ENCODE peak calls at places on chromosomes 4 and X, in five cellular contexts. S is stimulated activated CD4-positive, alpha-beta T cell treated with anti-CD3 and anti-CD28 coated beads, Interleukin-15, amount 100 ng/mL, for 1 hour; T is NAMALWA; I is glutamatergic neuron; J is AG09309. F is an unnamed sample.
A peak's percentile ranks its signal among the peaks of the same experiment; 100 is the strongest.

GRCh38 chr4:143095447-143095846 is 89.3 kb upstream of the USP38 start:
- DNase-seq in S (no peak), J (no peak), T (no peak), I (no peak), F (no peak)

GRCh38 chr4:10529256-10529890 is 72.1 kb upstream of the ZNF518B start:
- DNase-seq in S (no peak), T (no peak), J (no peak), I (no peak), F (no peak)

GRCh38 chrX:43557792-43558191 is 98.3 kb upstream of the MAOA start:
- DNase-seq in J (peak; percentile 7), I (peak; percentile 61), T (peak; percentile 74), S (no peak), F (peak; percentile 29)

GRCh38 chr4:40189997-40190396 is 6.8 kb upstream of the RHOH start:
- DNase-seq in J (no peak), I (no peak), S (no peak), T (peak; percentile 64), F (no peak)

GRCh38 chr4:3836802-3837601 is 70.8 kb downstream of the ADRA2C start:
- DNase-seq in J (no peak), S (no peak), T (no peak), I (peak; percentile 63), F (no peak)

GRCh38 chr4:44661940-44662622 is 10.7 kb upstream of the YIPF7 start:
- DNase-seq in J (no peak), S (no peak), I (no peak), T (no peak), F (no peak)

GRCh38 chrX:29172880-29173279 is 585.6 kb downstream of the IL1RAPL1 start:
- DNase-seq in T (no peak), I (no peak), S (no peak), J (no peak), F (peak; percentile 1)

GRCh38 chr4:101169044-101170014 is 178.0 kb downstream of the PPP3CA start:
- DNase-seq in T (peak; percentile 86), I (peak; percentile 71), J (peak; percentile 20), S (peak; percentile 9), F (peak; percentile 69)

GRCh38 chr4:142404191-142404611 is 441.9 kb downstream of the INPP4B start:
- DNase-seq in I (no peak), T (no peak), S (no peak), J (no peak), F (peak; percentile 67)

GRCh38 chr4:82704156-82704555 is 94.4 kb downstream of the SCD5 start:
- DNase-seq in T (no peak), J (no peak), S (no peak), I (no peak), F (peak; percentile 63)

GRCh38 chrX:42079968-42080367 is 156.6 kb upstream of the CASK start:
- DNase-seq in J (no peak), T (no peak), I (no peak), S (no peak), F (peak; percentile 43)

GRCh38 chr4:138540056-138540800 is 298.1 kb upstream of the SLC7A11 start:
- DNase-seq in S (no peak), I (no peak), J (peak; percentile 35), T (no peak), F (peak; percentile 88)

GRCh38 chr4:128322986-128323385 is 35.4 kb upstream of the PGRMC2 start:
- DNase-seq in I (no peak), T (no peak), S (no peak), J (no peak), F (peak; percentile 90)

GRCh38 chr4:141686146-141686775 is 49.9 kb downstream of the IL15 start:
- DNase-seq in S (no peak), J (no peak), I (no peak), T (no peak), F (peak; percentile 30)

GRCh38 chrX:84188320-84188834 is 378 bp upstream of the RPS6KA6 start:
- DNase-seq in S (no peak), I (peak; percentile 75), J (no peak), T (peak; percentile 76), F (peak; percentile 65)

GRCh38 chr4:168794881-168795280 is 215.2 kb downstream of the CBR4 start:
- DNase-seq in J (no peak), S (no peak), T (no peak), I (no peak), F (no peak)

GRCh38 chr4:99008051-99008450 is 12.5 kb downstream of the METAP1 start:
- DNase-seq in I (no peak), T (no peak), S (no peak), J (no peak), F (no peak)

GRCh38 chr4:153573881-153574807 is 108.0 kb downstream of the TMEM131L start:
- DNase-seq in T (peak; percentile 75), I (no peak), S (peak; percentile 36), J (peak; percentile 75), F (peak; percentile 87)

GRCh38 chrX:124726881-124727280 is 380.5 kb downstream of the SH2D1A start:
- DNase-seq in T (no peak), S (no peak), I (no peak), J (no peak), F (no peak)

GRCh38 chr4:41339812-41340809 is 83.4 kb downstream of the UCHL1 start:
- DNase-seq in J (peak; percentile 84), T (no peak), I (no peak), S (no peak), F (peak; percentile 95)

GRCh38 chr4:41141910-41142309 is 72.4 kb downstream of the APBB2 start:
- DNase-seq in T (no peak), J (peak; percentile 84), I (no peak), S (no peak), F (peak; percentile 95)

GRCh38 chrX:1077140-1077539 is 135.3 kb downstream of the CRLF2 start:
- DNase-seq in T (no peak), J (no peak), I (no peak), S (no peak), F (no peak)

GRCh38 chr4:42720514-42720913 is 63.6 kb upstream of the ATP8A1 start:
- DNase-seq in I (no peak), J (no peak), T (no peak), S (no peak), F (no peak)

GRCh38 chrX:154308108-154308946 is 12.7 kb downstream of the TKTL1 start:
- DNase-seq in T (peak; percentile 75), J (no peak), I (peak; percentile 74), S (peak; percentile 56), F (peak; percentile 46)

GRCh38 chr4:131013226-131013625 is 1917.3 kb downstream of the C4orf33 start:
- DNase-seq in T (no peak), I (no peak), J (no peak), S (no peak), F (no peak)

F was measured in EH.